ENCODE peak calls at places on chromosomes 11 and 22, in nine cellular contexts. One of them, this sample, is unnamed.

GRCh38 chr11:60867871-60868681 is 734 bp downstream of the ZP1 start:
- DNase-seq in mesendoderm: no peak
- DNase-seq in NB4: no peak
- DNase-seq in mucosa of descending colon: no peak
- DNase-seq in effector memory CD4-positive, alpha-beta T cell: no peak
- DNase-seq in HL-60: no peak
- DNase-seq in GM23248: no peak
- DNase-seq in CD8-positive, alpha-beta memory T cell: no peak
- DNase-seq in aorta: no peak
- DNase-seq in this sample: no peak

GRCh38 chr11:69081180-69081579 is 32.4 kb downstream of the TPCN2 start:
- DNase-seq in GM23248: no peak
- DNase-seq in mesendoderm: no peak
- DNase-seq in aorta: no peak
- DNase-seq in CD8-positive, alpha-beta memory T cell: no peak
- DNase-seq in mucosa of descending colon: no peak
- DNase-seq in effector memory CD4-positive, alpha-beta T cell: no peak
- DNase-seq in HL-60: no peak
- DNase-seq in NB4: no peak
- DNase-seq in this sample: no peak

GRCh38 chr22:26550498-26551033 is 38.3 kb upstream of the TFIP11 start:
- DNase-seq in mucosa of descending colon: no peak
- DNase-seq in effector memory CD4-positive, alpha-beta T cell: no peak
- DNase-seq in NB4: no peak
- DNase-seq in aorta: peak; percentile 76
- DNase-seq in CD8-positive, alpha-beta memory T cell: no peak
- DNase-seq in HL-60: no peak
- DNase-seq in GM23248: peak; percentile 85
- DNase-seq in mesendoderm: peak; percentile 39
- DNase-seq in this sample: no peak

GRCh38 chr11:64211181-64211872 is 4.8 kb downstream of the FERMT3 start:
- DNase-seq in HL-60: no peak
- DNase-seq in effector memory CD4-positive, alpha-beta T cell: no peak
- DNase-seq in CD8-positive, alpha-beta memory T cell: no peak
- DNase-seq in aorta: no peak
- DNase-seq in NB4: no peak
- DNase-seq in GM23248: no peak
- DNase-seq in mucosa of descending colon: no peak
- DNase-seq in mesendoderm: no peak
- DNase-seq in this sample: peak; percentile 59

GRCh38 chr11:45927332-45927683 is 4.9 kb downstream of the LARGE2 start:
- DNase-seq in HL-60: no peak
- DNase-seq in NB4: peak; percentile 47
- DNase-seq in mucosa of descending colon: no peak
- DNase-seq in aorta: no peak
- DNase-seq in CD8-positive, alpha-beta memory T cell: no peak
- DNase-seq in GM23248: no peak
- DNase-seq in effector memory CD4-positive, alpha-beta T cell: no peak
- DNase-seq in mesendoderm: no peak
- DNase-seq in this sample: peak; percentile 49

GRCh38 chr22:47250995-47251765 is 488.7 kb downstream of the TBC1D22A start:
- DNase-seq in aorta: no peak
- DNase-seq in effector memory CD4-positive, alpha-beta T cell: no peak
- DNase-seq in CD8-positive, alpha-beta memory T cell: no peak
- DNase-seq in GM23248: no peak
- DNase-seq in HL-60: no peak
- DNase-seq in mesendoderm: no peak
- DNase-seq in mucosa of descending colon: no peak
- DNase-seq in NB4: no peak
- DNase-seq in this sample: no peak

GRCh38 chr11:32358729-32359128 is 76.6 kb downstream of the WT1 start:
- DNase-seq in NB4: no peak
- DNase-seq in mesendoderm: no peak
- DNase-seq in mucosa of descending colon: peak; percentile 9
- DNase-seq in HL-60: no peak
- DNase-seq in aorta: peak; percentile 53
- DNase-seq in CD8-positive, alpha-beta memory T cell: no peak
- DNase-seq in effector memory CD4-positive, alpha-beta T cell: no peak
- DNase-seq in GM23248: no peak
- DNase-seq in this sample: no peak

GRCh38 chr11:44573333-44573732 is 7.9 kb downstream of the CD82 start:
- DNase-seq in GM23248: peak; percentile 21
- DNase-seq in NB4: no peak
- DNase-seq in aorta: no peak
- DNase-seq in HL-60: no peak
- DNase-seq in mesendoderm: no peak
- DNase-seq in mucosa of descending colon: no peak
- DNase-seq in effector memory CD4-positive, alpha-beta T cell: no peak
- DNase-seq in CD8-positive, alpha-beta memory T cell: no peak
- DNase-seq in this sample: peak; percentile 12

GRCh38 chr11:129840236-129840635 is 24.6 kb downstream of the TMEM45B start:
- DNase-seq in CD8-positive, alpha-beta memory T cell: no peak
- DNase-seq in mucosa of descending colon: peak; percentile 50
- DNase-seq in HL-60: peak; percentile 57
- DNase-seq in aorta: no peak
- DNase-seq in GM23248: no peak
- DNase-seq in mesendoderm: no peak
- DNase-seq in effector memory CD4-positive, alpha-beta T cell: no peak
- DNase-seq in NB4: peak; percentile 78
- DNase-seq in this sample: no peak

GRCh38 chr22:48711669-48712068 is 1116.0 kb downstream of the BRD1 start:
- DNase-seq in NB4: no peak
- DNase-seq in mucosa of descending colon: no peak
- DNase-seq in mesendoderm: no peak
- DNase-seq in GM23248: no peak
- DNase-seq in CD8-positive, alpha-beta memory T cell: no peak
- DNase-seq in aorta: peak; percentile 34
- DNase-seq in HL-60: no peak
- DNase-seq in effector memory CD4-positive, alpha-beta T cell: no peak
- DNase-seq in this sample: peak; percentile 26

DNA sequence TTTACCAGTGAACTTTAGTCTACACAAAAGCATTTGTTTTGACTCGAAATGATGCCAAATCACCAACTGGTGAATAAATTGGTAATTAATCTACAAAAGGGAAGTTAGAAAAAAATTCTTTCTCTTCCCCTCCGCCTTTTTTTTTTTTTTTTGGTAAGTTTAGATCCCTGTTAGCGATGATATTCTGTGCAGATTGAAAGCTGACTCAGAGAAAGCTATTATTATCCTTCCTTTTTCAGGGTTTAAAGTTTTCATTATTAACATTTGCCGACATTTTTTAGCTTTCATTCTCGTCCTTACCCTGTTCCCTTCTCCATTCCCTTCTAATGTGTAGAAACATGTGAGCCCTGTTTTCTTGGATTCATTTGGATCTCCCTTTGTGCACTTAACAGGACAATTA is 16.8 kb upstream of the NUP160 start:
- DNase-seq in mesendoderm: no peak
- DNase-seq in HL-60: no peak
- DNase-seq in effector memory CD4-positive, alpha-beta T cell: no peak
- DNase-seq in GM23248: peak; percentile 52
- DNase-seq in NB4: no peak
- DNase-seq in CD8-positive, alpha-beta memory T cell: no peak
- DNase-seq in mucosa of descending colon: no peak
- DNase-seq in aorta: no peak
- DNase-seq in this sample: no peak
- H3K4me3 ChIP-seq in mesendoderm: no peak overlapping the region
- H3K4me3 ChIP-seq in HL-60: peak overlapping the region; percentile 17
- H3K4me3 ChIP-seq in effector memory CD4-positive, alpha-beta T cell: no peak overlapping the region
- H3K4me3 ChIP-seq in GM23248: peak overlapping the region; percentile 63
- H3K4me3 ChIP-seq in NB4: no peak overlapping the region
- H3K4me3 ChIP-seq in CD8-positive, alpha-beta memory T cell: no peak overlapping the region
- H3K4me3 ChIP-seq in mucosa of descending colon: no peak overlapping the region
- H3K4me3 ChIP-seq in aorta: no peak overlapping the region
- H3K4me3 ChIP-seq in this sample: no peak overlapping the region

GRCh38 chr22:38953577-38954413 is 3.6 kb upstream of the APOBEC3A start:
- DNase-seq in mesendoderm: no peak
- DNase-seq in GM23248: peak; percentile 45
- DNase-seq in CD8-positive, alpha-beta memory T cell: no peak
- DNase-seq in effector memory CD4-positive, alpha-beta T cell: peak; percentile 13
- DNase-seq in HL-60: peak; percentile 79
- DNase-seq in aorta: no peak
- DNase-seq in mucosa of descending colon: peak; percentile 63
- DNase-seq in NB4: peak; percentile 56
- DNase-seq in this sample: no peak
- H3K4me3 ChIP-seq in mesendoderm: no peak overlapping the region
- H3K4me3 ChIP-seq in GM23248: no peak overlapping the region
- H3K4me3 ChIP-seq in CD8-positive, alpha-beta memory T cell: no peak overlapping the region
- H3K4me3 ChIP-seq in effector memory CD4-positive, alpha-beta T cell: no peak overlapping the region
- H3K4me3 ChIP-seq in HL-60: no peak overlapping the region
- H3K4me3 ChIP-seq in aorta: no peak overlapping the region
- H3K4me3 ChIP-seq in mucosa of descending colon: no peak overlapping the region
- H3K4me3 ChIP-seq in NB4: no peak overlapping the region
- H3K4me3 ChIP-seq in this sample: no peak overlapping the region

GRCh38 chr11:17478064-17478463 is 1.4 kb upstream of the ABCC8 start:
- DNase-seq in NB4: no peak
- DNase-seq in CD8-positive, alpha-beta memory T cell: no peak
- DNase-seq in aorta: no peak
- DNase-seq in mesendoderm: no peak
- DNase-seq in HL-60: no peak
- DNase-seq in GM23248: peak; percentile 8
- DNase-seq in effector memory CD4-positive, alpha-beta T cell: no peak
- DNase-seq in mucosa of descending colon: no peak
- DNase-seq in this sample: no peak

GRCh38 chr11:17477084-17477333 is 364 bp upstream of the ABCC8 start:
- DNase-seq in effector memory CD4-positive, alpha-beta T cell: no peak
- DNase-seq in aorta: no peak
- DNase-seq in mesendoderm: no peak
- DNase-seq in HL-60: no peak
- DNase-seq in mucosa of descending colon: no peak
- DNase-seq in CD8-positive, alpha-beta memory T cell: no peak
- DNase-seq in NB4: no peak
- DNase-seq in GM23248: no peak
- DNase-seq in this sample: no peak

GRCh38 chr11:17477361-17477760 is 716 bp upstream of the ABCC8 start:
- DNase-seq in mucosa of descending colon: no peak
- DNase-seq in CD8-positive, alpha-beta memory T cell: no peak
- DNase-seq in GM23248: no peak
- DNase-seq in NB4: no peak
- DNase-seq in effector memory CD4-positive, alpha-beta T cell: no peak
- DNase-seq in aorta: no peak
- DNase-seq in HL-60: no peak
- DNase-seq in mesendoderm: no peak
- DNase-seq in this sample: no peak

GRCh38 chr11:17476317-17477083 is at the start of gene ABCC8:
- DNase-seq in mesendoderm: peak; percentile 33
- DNase-seq in NB4: no peak
- DNase-seq in aorta: no peak
- DNase-seq in GM23248: no peak
- DNase-seq in HL-60: no peak
- DNase-seq in mucosa of descending colon: no peak
- DNase-seq in CD8-positive, alpha-beta memory T cell: no peak
- DNase-seq in effector memory CD4-positive, alpha-beta T cell: no peak
- DNase-seq in this sample: peak; percentile 95

DNA sequence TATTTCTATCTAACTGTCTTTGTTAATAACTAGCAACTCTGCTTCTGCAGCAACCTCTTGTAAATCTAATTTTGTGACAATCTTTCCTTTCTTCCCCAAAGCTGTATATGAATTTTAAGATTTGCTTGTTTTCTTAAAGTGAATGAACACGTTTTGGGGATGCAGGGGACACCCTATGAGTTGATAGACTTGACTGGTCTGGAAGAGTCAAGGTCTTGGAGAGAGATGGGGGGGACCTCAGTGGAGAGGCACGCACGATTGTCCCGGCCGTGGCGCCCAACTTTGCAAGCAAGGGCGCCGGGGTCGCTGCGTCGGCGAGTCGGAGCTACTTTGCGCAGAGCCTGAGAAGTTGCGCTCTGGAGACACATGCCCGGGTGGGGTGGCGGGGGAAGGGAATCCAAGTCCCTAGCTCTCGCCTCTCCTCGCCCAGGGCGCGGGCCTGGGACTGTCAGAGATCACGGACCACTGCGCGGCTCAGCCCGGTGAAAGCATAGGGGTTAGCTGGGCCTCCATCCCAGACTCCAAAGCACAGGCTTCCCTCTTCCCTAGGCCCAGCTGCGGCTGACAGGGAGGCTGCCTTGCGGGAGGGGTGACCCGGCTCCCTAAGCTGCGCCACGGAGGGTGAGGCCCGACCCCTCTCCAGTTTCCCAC is 854 bp downstream of the ABCC8 start:
- DNase-seq in mesendoderm: peak; percentile 22
- DNase-seq in mucosa of descending colon: no peak
- DNase-seq in CD8-positive, alpha-beta memory T cell: no peak
- DNase-seq in HL-60: no peak
- DNase-seq in aorta: no peak
- DNase-seq in NB4: no peak
- DNase-seq in effector memory CD4-positive, alpha-beta T cell: no peak
- DNase-seq in GM23248: no peak
- DNase-seq in this sample: peak; percentile 80
- H3K4me3 ChIP-seq in mesendoderm: peak overlapping the region; percentile 32
- H3K4me3 ChIP-seq in mucosa of descending colon: no peak overlapping the region
- H3K4me3 ChIP-seq in CD8-positive, alpha-beta memory T cell: no peak overlapping the region
- H3K4me3 ChIP-seq in HL-60: no peak overlapping the region
- H3K4me3 ChIP-seq in aorta: no peak overlapping the region
- H3K4me3 ChIP-seq in NB4: no peak overlapping the region
- H3K4me3 ChIP-seq in effector memory CD4-positive, alpha-beta T cell: no peak overlapping the region
- H3K4me3 ChIP-seq in GM23248: no peak overlapping the region
- H3K4me3 ChIP-seq in this sample: peak overlapping the region; percentile 58

GRCh38 chr11:78192223-78192719 is 3.6 kb downstream of the USP35 start:
- DNase-seq in NB4: peak; percentile 71
- DNase-seq in CD8-positive, alpha-beta memory T cell: no peak
- DNase-seq in aorta: peak; percentile 54
- DNase-seq in HL-60: no peak
- DNase-seq in mesendoderm: no peak
- DNase-seq in GM23248: peak; percentile 23
- DNase-seq in mucosa of descending colon: no peak
- DNase-seq in effector memory CD4-positive, alpha-beta T cell: no peak
- DNase-seq in this sample: no peak

GRCh38 chr11:78189851-78190250 is 1.1 kb downstream of the USP35 start:
- DNase-seq in HL-60: no peak
- DNase-seq in NB4: peak; percentile 40
- DNase-seq in mucosa of descending colon: no peak
- DNase-seq in GM23248: peak; percentile 18
- DNase-seq in CD8-positive, alpha-beta memory T cell: no peak
- DNase-seq in mesendoderm: no peak
- DNase-seq in effector memory CD4-positive, alpha-beta T cell: no peak
- DNase-seq in aorta: peak; percentile 52
- DNase-seq in this sample: no peak

GRCh38 chr11:78188809-78189724 is at the start of gene USP35:
- DNase-seq in mesendoderm: no peak
- DNase-seq in aorta: peak; percentile 50
- DNase-seq in GM23248: peak; percentile 32
- DNase-seq in effector memory CD4-positive, alpha-beta T cell: no peak
- DNase-seq in mucosa of descending colon: no peak
- DNase-seq in HL-60: no peak
- DNase-seq in NB4: no peak
- DNase-seq in CD8-positive, alpha-beta memory T cell: no peak
- DNase-seq in this sample: no peak

GRCh38 chr11:78190871-78191538 is 2.3 kb downstream of the USP35 start:
- DNase-seq in NB4: no peak
- DNase-seq in effector memory CD4-positive, alpha-beta T cell: no peak
- DNase-seq in HL-60: no peak
- DNase-seq in GM23248: no peak
- DNase-seq in mucosa of descending colon: no peak
- DNase-seq in aorta: no peak
- DNase-seq in mesendoderm: no peak
- DNase-seq in CD8-positive, alpha-beta memory T cell: no peak
- DNase-seq in this sample: no peak

DNA sequence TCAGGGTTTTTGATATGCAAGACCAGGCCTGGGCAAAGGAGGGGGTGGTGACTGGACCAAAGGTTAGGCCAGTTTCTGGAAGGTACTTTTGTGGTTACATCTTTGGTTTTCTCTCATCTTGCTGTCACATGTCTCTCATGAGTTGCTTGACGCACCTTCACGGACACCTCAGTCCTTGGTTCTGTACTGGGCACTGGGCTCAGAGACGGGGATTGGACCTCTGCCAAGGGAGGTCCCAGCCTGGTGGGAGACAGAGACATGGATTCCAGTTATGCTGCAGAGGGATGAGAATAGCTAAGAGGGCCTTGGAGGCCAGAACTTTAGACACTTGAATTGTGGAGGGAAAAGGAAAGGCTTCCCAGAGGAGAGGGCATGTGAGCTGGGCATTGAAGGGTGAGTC is 1.7 kb downstream of the USP35 start:
- DNase-seq in mucosa of descending colon: no peak
- DNase-seq in HL-60: no peak
- DNase-seq in CD8-positive, alpha-beta memory T cell: no peak
- DNase-seq in effector memory CD4-positive, alpha-beta T cell: no peak
- DNase-seq in NB4: no peak
- DNase-seq in aorta: peak; percentile 44
- DNase-seq in mesendoderm: no peak
- DNase-seq in GM23248: peak; percentile 27
- DNase-seq in this sample: no peak
- H3K4me3 ChIP-seq in mucosa of descending colon: no peak overlapping the region
- H3K4me3 ChIP-seq in HL-60: no peak overlapping the region
- H3K4me3 ChIP-seq in CD8-positive, alpha-beta memory T cell: no peak overlapping the region
- H3K4me3 ChIP-seq in effector memory CD4-positive, alpha-beta T cell: no peak overlapping the region
- H3K4me3 ChIP-seq in NB4: no peak overlapping the region
- H3K4me3 ChIP-seq in aorta: no peak overlapping the region
- H3K4me3 ChIP-seq in mesendoderm: no peak overlapping the region
- H3K4me3 ChIP-seq in GM23248: peak overlapping the region; percentile 93
- H3K4me3 ChIP-seq in this sample: no peak overlapping the region

This sample was measured in H7.